ENCODE peak calls at places on chromosomes 1 and 21, in four cellular contexts. U, F, P and Y are unnamed samples.

GRCh38 chr1:191888996-191889622 is 269.2 kb upstream of the RGS18 start:
- DNase-seq in U (no peak), F (no peak), P (no peak), Y (no peak)

GRCh38 chr1:15584489-15585363 is at the start of gene AGMAT:
- DNase-seq in U (peak; percentile 89), F (peak; percentile 43), P (peak; percentile 31), Y (no peak)

GRCh38 chr1:236522937-236523703 is 662 bp upstream of the LGALS8 start:
- DNase-seq in U (peak; percentile 63), F (peak; percentile 41), P (no peak), Y (peak; percentile 23)

GRCh38 chr21:45916011-45916840 is 65.3 kb upstream of the COL6A1 start:
- DNase-seq in U (no peak), F (no peak), P (no peak), Y (no peak)

GRCh38 chr1:12194666-12195216 is 27.9 kb downstream of the TNFRSF1B start:
- DNase-seq in U (no peak), F (no peak), P (no peak), Y (no peak)

GRCh38 chr1:55506686-55507577 is 291.8 kb upstream of the USP24 start:
- DNase-seq in U (no peak), F (no peak), P (no peak), Y (peak; percentile 36)

GRCh38 chr1:70874826-70875225 is 172.8 kb downstream of the PTGER3 start:
- DNase-seq in U (no peak), F (no peak), P (no peak), Y (no peak)

GRCh38 chr1:188670837-188671236 is 1806.8 kb downstream of the BRINP3 start:
- DNase-seq in U (no peak), F (no peak), P (no peak), Y (peak; percentile 48)

GRCh38 chr1:226973371-226973897 is 33.3 kb downstream of the COQ8A start:
- DNase-seq in U (no peak), F (no peak), P (no peak), Y (no peak)

DNA sequence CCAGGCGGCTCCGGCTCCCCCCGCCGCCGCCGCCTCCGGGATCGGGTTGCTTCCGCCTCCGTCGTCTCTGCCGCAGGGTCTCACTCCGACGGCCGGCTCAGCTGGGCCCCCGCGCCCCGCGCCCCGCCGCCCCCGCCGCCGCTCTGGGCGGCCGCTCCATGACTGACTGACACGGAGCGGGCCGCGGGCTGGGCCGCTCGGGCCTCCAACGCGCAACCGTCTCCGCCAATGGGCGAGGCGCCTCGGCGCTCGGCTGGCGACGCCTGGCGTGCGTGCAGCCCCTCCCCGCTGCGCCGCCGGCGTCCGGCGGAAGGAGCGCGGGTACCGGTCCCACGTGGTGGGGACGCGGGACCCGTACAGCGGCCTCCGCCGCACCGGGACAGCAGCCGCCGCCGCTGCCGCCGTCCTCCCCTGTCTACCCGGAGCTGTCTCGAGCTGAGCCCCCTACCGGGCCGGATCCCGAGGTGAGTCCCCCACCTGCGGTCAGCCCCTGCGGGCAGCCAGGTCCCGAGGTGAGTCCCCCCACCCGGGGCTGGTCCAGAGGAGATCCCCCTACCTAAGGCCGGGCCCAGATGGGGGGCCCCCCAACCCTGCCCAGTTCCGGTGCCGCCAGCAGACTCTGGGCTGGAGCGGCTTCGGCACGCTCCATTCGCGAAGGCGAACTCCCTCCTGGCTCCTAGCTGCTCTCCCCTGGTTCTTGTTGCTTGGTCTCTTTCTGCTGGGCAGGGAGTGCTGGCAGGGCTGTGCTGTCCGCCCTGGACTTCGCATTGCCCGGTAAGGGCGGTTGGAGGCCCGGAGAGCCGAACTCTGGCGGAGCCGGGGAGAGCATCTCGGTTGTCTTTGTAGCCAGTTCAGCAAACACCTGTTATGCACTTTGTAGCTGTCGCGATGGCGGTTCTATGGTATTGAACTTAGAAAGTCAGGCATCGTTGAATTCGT is at the start of the genes TAF5L and URB2:
- DNase-seq in U (peak; percentile 87), F (peak; percentile 90), P (peak; percentile 73), Y (peak; percentile 93)
- TF ChIP-seq CTCF in U (no peak), F (no peak), P (no peak), Y (no peak)

DNA sequence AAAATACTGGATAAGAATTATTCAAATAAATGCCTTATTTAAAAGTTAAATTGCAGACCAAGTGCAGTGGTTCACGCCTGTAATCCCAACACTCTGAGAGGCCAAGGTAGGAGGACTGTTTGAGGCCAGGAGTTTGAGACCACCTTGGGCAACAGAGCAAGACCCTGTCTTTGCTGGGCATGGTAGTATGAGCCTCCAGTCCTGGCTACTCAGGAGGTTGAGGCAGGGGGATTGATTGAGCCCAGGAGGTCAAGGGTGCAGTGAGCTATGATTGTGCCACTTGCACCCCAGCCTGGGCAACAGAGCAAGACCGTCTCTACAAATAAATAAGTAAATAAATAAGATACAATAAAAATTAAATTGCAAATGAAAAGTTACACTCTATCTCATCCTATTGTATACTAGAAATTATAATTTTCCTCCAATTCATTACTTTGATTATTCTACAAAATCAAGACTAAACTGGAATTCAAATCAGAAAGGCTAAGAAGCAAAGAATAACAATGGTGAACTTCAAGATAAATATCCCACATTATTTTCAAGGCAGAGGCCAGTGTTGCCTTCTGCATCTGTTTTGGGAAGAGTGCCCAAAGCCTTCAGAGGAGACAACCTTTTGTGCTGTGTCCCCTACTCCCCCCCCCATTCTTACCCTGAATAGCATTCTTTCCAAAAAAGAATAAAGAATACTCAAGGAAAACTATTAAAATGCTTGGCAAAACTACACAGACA is 73.3 kb upstream of the IRF2BP2 start:
- DNase-seq in U (no peak), F (no peak), P (no peak), Y (no peak)
- H3K27ac ChIP-seq in U (no peak overlapping the region), F (peak overlapping the region; percentile 63), P (no peak overlapping the region), Y (peak overlapping the region; percentile 66)

GRCh38 chr1:1548591-1548990 is 8.2 kb upstream of the TMEM240 start:
- DNase-seq in U (no peak), F (no peak), P (no peak), Y (no peak)

GRCh38 chr1:1550087-1550486 is 9.7 kb upstream of the TMEM240 start:
- DNase-seq in U (no peak), F (no peak), P (no peak), Y (no peak)

GRCh38 chr1:1552263-1552639 is 11.8 kb upstream of the TMEM240 start:
- DNase-seq in U (no peak), F (no peak), P (no peak), Y (no peak)

GRCh38 chr1:1551524-1552262 is 11.3 kb upstream of the TMEM240 start:
- DNase-seq in U (no peak), F (no peak), P (no peak), Y (no peak)

DNA sequence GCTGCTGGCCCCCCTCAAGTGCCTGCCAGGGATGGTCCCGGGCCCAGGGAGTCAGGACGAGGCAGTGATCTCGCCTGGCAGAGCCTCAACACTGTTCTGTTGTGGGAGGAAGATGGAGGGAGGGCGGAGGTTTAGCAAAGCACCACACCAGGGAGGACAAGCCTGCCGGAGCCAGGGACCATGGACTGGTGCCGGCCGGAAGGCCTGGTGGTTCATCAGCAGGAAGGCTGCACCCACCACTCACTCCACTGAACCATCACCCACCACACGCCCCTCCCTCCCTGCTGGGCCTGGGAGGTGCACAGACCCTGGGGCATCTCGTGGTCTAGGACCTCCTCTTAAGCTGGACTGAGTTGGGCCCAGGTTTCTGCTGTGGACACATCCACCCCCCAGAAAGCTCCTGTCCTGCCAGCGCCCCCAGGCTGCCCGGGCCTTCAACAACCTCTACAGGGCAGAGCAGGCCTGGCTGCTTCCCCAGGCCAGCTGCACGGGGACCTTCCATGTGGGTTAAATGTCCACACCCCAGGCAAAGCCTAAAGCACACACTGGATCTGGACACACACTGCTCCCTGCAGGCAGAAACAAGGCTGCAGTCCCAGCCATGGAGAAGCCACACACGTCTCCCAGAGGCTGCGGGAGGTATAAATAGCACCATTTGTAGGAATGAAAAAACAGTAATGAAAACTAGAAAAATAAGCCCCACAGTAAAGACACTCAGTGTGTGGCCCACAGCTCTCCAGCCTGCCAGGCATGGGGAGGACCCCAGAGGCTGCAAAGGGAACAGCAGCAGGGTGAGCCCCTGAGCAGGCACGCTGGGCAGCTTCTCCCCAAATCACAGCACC is 10.4 kb upstream of the TMEM240 start:
- DNase-seq in U (no peak), F (no peak), P (no peak), Y (no peak)
- TF ChIP-seq CTCF in U (peak; percentile 55), F (no peak), P (no peak), Y (no peak)

GRCh38 chr1:155003227-155003765 is 694 bp downstream of the ZBTB7B start:
- DNase-seq in U (no peak), F (no peak), P (no peak), Y (no peak)
- H3K27ac ChIP-seq in U (peak overlapping the region; percentile 48), F (peak overlapping the region; percentile 100), P (peak overlapping the region; percentile 52), Y (peak overlapping the region; percentile 100)

GRCh38 chr1:199545780-199546179 is 481.7 kb upstream of the NR5A2 start:
- DNase-seq in U (no peak), F (no peak), P (no peak), Y (peak; percentile 25)
- TF ChIP-seq CTCF in U (peak; percentile 41), F (no peak), P (no peak), Y (no peak)

GRCh38 chr1:44345187-44345775 is 9.8 kb downstream of the ERI3 start:
- DNase-seq in U (no peak), F (no peak), P (no peak), Y (no peak)

GRCh38 chr1:44347280-44347679 is 7.8 kb downstream of the ERI3 start:
- DNase-seq in U (no peak), F (no peak), P (no peak), Y (no peak)

GRCh38 chr1:44348046-44348628 is 6.9 kb downstream of the ERI3 start:
- DNase-seq in U (no peak), F (no peak), P (no peak), Y (no peak)

GRCh38 chr1:44351289-44351688 is 3.8 kb downstream of the ERI3 start:
- DNase-seq in U (no peak), F (no peak), P (no peak), Y (no peak)

DNA sequence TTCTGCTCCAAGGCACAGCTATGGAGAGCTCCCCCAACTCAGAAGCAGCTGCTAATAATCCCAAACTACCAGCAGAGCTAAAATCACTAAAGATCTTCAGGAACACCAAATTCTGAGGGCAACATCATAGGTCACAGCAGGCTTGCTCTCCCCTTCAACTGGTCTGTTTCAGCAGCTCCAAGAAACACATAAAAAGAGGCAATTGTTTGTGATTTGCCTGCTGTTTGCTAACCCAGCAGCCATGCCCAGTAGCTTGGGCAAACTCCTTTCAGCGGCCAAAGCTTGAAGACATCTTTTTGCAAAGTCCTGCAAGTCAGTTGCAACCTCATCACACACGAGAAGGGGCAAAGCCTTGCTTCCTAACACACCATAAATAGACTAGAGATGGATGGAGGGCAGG is 8.9 kb downstream of the ERI3 start:
- DNase-seq in U (no peak), F (no peak), P (no peak), Y (no peak)
- H3K27ac ChIP-seq in U (no peak overlapping the region), F (no peak overlapping the region), P (no peak overlapping the region), Y (no peak overlapping the region)

GRCh38 chr1:228310162-228310792 is 96.4 kb downstream of the TRIM11 start:
- DNase-seq in U (no peak), F (no peak), P (no peak), Y (no peak)

GRCh38 chr1:228308085-228308601 is 98.5 kb downstream of the TRIM11 start:
- DNase-seq in U (no peak), F (peak; percentile 21), P (no peak), Y (no peak)

GRCh38 chr1:228307218-228308023 is 99.2 kb downstream of the TRIM11 start:
- DNase-seq in U (no peak), F (peak; percentile 23), P (no peak), Y (no peak)

GRCh38 chr1:228309548-228310067 is 97.0 kb downstream of the TRIM11 start:
- DNase-seq in U (no peak), F (peak; percentile 22), P (no peak), Y (no peak)

GRCh38 chr1:228308628-228309547 is 97.7 kb downstream of the TRIM11 start:
- DNase-seq in U (no peak), F (peak; percentile 14), P (no peak), Y (no peak)
- TF ChIP-seq CTCF in U (peak; percentile 24), F (no peak), P (no peak), Y (no peak)

GRCh38 chr1:106063510-106063909 is 993.0 kb upstream of the PRMT6 start:
- DNase-seq in U (no peak), F (no peak), P (no peak), Y (no peak)
- H3K27ac ChIP-seq in U (no peak overlapping the region), F (no peak overlapping the region), P (no peak overlapping the region), Y (no peak overlapping the region)